ENCODE peak calls at places on chromosomes 2 and 18, in eight cellular contexts. Y, F, C, R, E, L, V and N are unnamed samples.

GRCh38 chr2:186256540-186256939 is 229.5 kb upstream of the ZC3H15 start:
- DNase-seq in V (peak; percentile 39), E (peak; percentile 56), F (peak; percentile 57), L (peak; percentile 76), Y (peak; percentile 42), C (peak; percentile 29), R (peak; percentile 56), N (peak; percentile 26)

GRCh38 chr2:150207979-150208378 is 279.5 kb downstream of the RND3 start:
- DNase-seq in C (no peak), L (no peak), Y (no peak), V (no peak), F (no peak), E (no peak), R (no peak), N (no peak)

GRCh38 chr2:95149397-95149984 is 10.2 kb downstream of the ZNF514 start:
- DNase-seq in E (no peak), V (peak; percentile 10), R (peak; percentile 19), F (no peak), C (no peak), L (no peak), Y (no peak), N (no peak)

GRCh38 chr18:7566587-7567486 is at the start of gene PTPRM:
- DNase-seq in L (peak; percentile 88), Y (peak; percentile 94), C (peak; percentile 1), F (peak; percentile 47), E (peak; percentile 94), V (peak; percentile 76), R (peak; percentile 95), N (peak; percentile 61)

GRCh38 chr18:26546875-26547301 is 1.5 kb downstream of the KCTD1 start:
- DNase-seq in E (no peak), L (no peak), F (no peak), V (peak; percentile 38), Y (peak; percentile 52), R (no peak), C (no peak), N (no peak)

GRCh38 chr2:446963-447540 is 159.2 kb upstream of the ALKAL2 start:
- DNase-seq in C (no peak), L (no peak), V (no peak), E (no peak), R (no peak), F (no peak), Y (peak; percentile 51), N (no peak)

GRCh38 chr18:37251679-37252078 is 313.9 kb downstream of the CELF4 start:
- DNase-seq in F (no peak), Y (no peak), V (no peak), C (no peak), R (peak; percentile 11), L (peak; percentile 49), E (no peak), N (no peak)

GRCh38 chr2:172772637-172773036 is 37.0 kb downstream of the RAPGEF4 start:
- DNase-seq in E (peak; percentile 61), R (peak; percentile 52), V (peak; percentile 29), Y (no peak), L (peak; percentile 63), C (no peak), F (no peak), N (peak; percentile 28)

GRCh38 chr2:72143441-72144356 is 4.0 kb downstream of the CYP26B1 start:
- DNase-seq in L (no peak), C (no peak), F (no peak), E (no peak), V (no peak), Y (peak; percentile 56), R (peak; percentile 19), N (no peak)

GRCh38 chr2:85291425-85292023 is 36.3 kb downstream of the TGOLN2 start:
- DNase-seq in R (no peak), V (no peak), L (no peak), F (no peak), Y (no peak), E (no peak), C (no peak), N (no peak)

GRCh38 chr2:238259085-238260020 is 19.5 kb upstream of the HES6 start:
- DNase-seq in F (peak; percentile 34), Y (no peak), E (no peak), L (peak; percentile 22), C (no peak), R (no peak), V (no peak), N (no peak)

GRCh38 chr2:188511346-188511745 is 219.7 kb downstream of the GULP1 start:
- DNase-seq in R (no peak), C (no peak), L (no peak), V (no peak), E (no peak), Y (peak; percentile 18), F (no peak), N (no peak)

GRCh38 chr2:106269591-106270291 is 75.6 kb upstream of the UXS1 start:
- DNase-seq in R (peak; percentile 23), Y (no peak), C (no peak), L (peak; percentile 73), F (no peak), V (no peak), E (no peak), N (no peak)

GRCh38 chr2:98915751-98916358 is 20.2 kb downstream of the CRACDL start:
- DNase-seq in V (peak; percentile 75), C (no peak), L (peak; percentile 66), E (no peak), R (peak; percentile 90), F (no peak), Y (no peak), N (peak; percentile 67)

GRCh38 chr2:235698504-235698903 is 204.7 kb downstream of the AGAP1 start:
- DNase-seq in R (no peak), C (no peak), L (no peak), E (no peak), F (no peak), V (no peak), Y (no peak), N (no peak)

GRCh38 chr18:2655954-2656236 is 369 bp downstream of the SMCHD1 start:
- DNase-seq in R (no peak), L (no peak), C (peak; percentile 13), F (no peak), E (no peak), V (no peak), Y (no peak), N (peak; percentile 25)

GRCh38 chr18:13445241-13445897 is 226.8 kb downstream of the LDLRAD4 start:
- DNase-seq in Y (no peak), L (no peak), F (no peak), V (no peak), C (no peak), E (no peak), R (no peak), N (no peak)

DNA sequence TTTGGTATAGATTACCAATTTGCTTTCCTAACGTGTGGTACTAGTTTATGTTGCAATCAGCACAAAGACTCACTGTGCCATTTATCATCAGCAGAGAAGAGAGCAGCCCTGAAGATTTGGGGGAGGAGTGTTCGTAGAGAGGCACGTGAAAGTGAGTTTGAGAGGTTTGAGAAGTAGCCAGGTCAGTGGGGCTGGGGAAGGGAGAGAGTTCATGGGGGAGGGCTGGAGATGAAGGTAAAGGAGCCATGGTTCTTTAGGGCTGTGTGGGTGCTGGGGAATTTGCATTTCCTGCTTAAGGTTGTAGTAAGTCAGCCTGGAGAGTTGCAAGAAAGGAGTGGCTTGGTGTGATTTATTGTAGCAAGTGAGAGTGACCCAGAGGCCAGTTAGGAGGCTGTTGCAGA is 172.0 kb downstream of the NEDD4L start:
- DNase-seq in R (peak; percentile 59), C (no peak), F (no peak), Y (no peak), V (peak; percentile 56), E (peak; percentile 47), L (no peak), N (peak; percentile 46)
- H3K4me1 ChIP-seq in R (peaks cover 57% of the 10 kb centered on the region), C (peaks cover 9% of the 10 kb centered on the region), F (peaks cover 13% of the 10 kb centered on the region), Y (peaks cover 9% of the 10 kb centered on the region), V (peaks cover 22% of the 10 kb centered on the region), E (peaks cover 46% of the 10 kb centered on the region), L (peaks cover 87% of the 10 kb centered on the region), N (peaks cover 40% of the 10 kb centered on the region)

GRCh38 chr2:120230515-120231471 is 7.6 kb upstream of the TMEM185B start:
- DNase-seq in C (no peak), L (peak; percentile 25), F (no peak), R (no peak), V (no peak), E (peak; percentile 60), Y (no peak), N (no peak)
- H3K4me3 ChIP-seq in C (no peak overlapping the region), L (no peak overlapping the region), F (peak overlapping the region; percentile 74), R (no peak overlapping the region), V (no peak overlapping the region), E (no peak overlapping the region), Y (no peak overlapping the region), N (no peak overlapping the region)

DNA sequence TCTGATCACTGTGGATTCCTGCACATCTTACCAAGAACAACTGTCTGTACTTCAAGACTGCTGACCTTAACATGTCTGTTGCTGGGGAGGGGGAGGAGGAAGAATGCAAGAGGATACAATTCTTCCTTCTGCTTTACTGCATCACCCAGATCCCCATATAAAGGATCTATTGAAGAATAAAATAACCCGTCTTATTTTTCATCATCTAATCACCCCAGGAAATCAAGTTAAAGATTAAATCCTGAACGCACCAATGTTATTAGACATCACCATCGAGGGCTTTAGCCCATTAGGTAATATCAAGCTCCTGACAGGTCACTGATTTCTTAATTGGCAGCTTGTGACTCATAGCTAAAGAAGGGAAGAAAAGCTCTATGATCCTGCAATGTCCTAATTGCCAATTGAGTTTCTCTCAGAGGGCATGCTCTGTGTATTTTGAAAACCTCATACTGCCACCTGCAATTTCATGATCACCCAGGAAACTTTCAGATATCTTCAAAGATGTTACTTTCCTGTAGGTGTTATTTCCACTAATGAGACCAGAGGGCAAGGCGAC is 75.4 kb upstream of the KCNE4 start:
- DNase-seq in F (no peak), V (no peak), C (no peak), Y (no peak), E (no peak), L (no peak), R (no peak), N (no peak)
- H3K79me2 ChIP-seq in F (no peaks in the 10 kb centered on the region), V (no peaks in the 10 kb centered on the region), C (no peaks in the 10 kb centered on the region), Y (no peaks in the 10 kb centered on the region), E (no peaks in the 10 kb centered on the region), L (no peaks in the 10 kb centered on the region), R (no peaks in the 10 kb centered on the region), N (no peaks in the 10 kb centered on the region)

GRCh38 chr2:33240178-33240577 is 236.3 kb upstream of the RASGRP3 start:
- DNase-seq in R (no peak), C (no peak), F (peak; percentile 66), Y (no peak), E (peak; percentile 51), L (peak; percentile 70), V (peak; percentile 86), N (peak; percentile 84)

GRCh38 chr2:33241581-33241980 is 234.9 kb upstream of the RASGRP3 start:
- DNase-seq in F (no peak), L (no peak), E (no peak), R (no peak), C (no peak), V (peak; percentile 95), Y (no peak), N (peak; percentile 97)

GRCh38 chr2:33238111-33238510 is 238.3 kb upstream of the RASGRP3 start:
- DNase-seq in E (no peak), F (no peak), C (no peak), Y (no peak), V (peak; percentile 74), R (peak; percentile 65), L (peak; percentile 89), N (peak; percentile 73)

GRCh38 chr2:33242845-33243244 is 233.6 kb upstream of the RASGRP3 start:
- DNase-seq in F (no peak), C (no peak), L (peak; percentile 63), V (peak; percentile 93), E (no peak), Y (no peak), R (peak; percentile 82), N (peak; percentile 90)

DNA sequence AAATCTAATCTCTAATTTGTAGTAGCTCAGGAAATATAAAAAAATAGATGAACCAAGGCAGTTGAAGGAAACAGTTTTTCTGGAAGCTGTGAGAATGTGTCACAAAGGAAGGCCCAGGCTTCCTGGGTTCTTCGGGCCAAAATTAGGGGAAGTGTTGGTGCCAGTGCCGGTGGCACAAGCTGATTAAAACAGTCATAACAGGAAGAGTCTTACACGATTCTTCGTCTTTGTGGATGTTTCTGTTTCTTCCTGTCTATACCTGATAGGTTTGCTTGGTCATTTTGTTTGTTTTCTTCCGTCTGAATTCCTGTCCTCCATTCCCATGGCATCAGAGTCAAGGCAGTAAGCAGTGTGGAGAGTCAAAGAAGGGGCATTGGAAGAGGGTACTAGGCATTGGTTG is 235.4 kb upstream of the RASGRP3 start:
- DNase-seq in F (no peak), E (no peak), L (no peak), C (no peak), R (no peak), Y (no peak), V (no peak), N (no peak)
- H3K4me1 ChIP-seq in F (peaks cover 4% of the 10 kb centered on the region), E (no peaks in the 10 kb centered on the region), L (peaks cover 53% of the 10 kb centered on the region), C (no peaks in the 10 kb centered on the region), R (peaks cover 47% of the 10 kb centered on the region), Y (no peaks in the 10 kb centered on the region), V (peaks cover 15% of the 10 kb centered on the region), N (peaks cover 27% of the 10 kb centered on the region)